ENCODE peak calls at places on chromosomes 3 and 15, in eight cellular contexts. T, X, L, Z, A, S, K and O are unnamed samples.

GRCh38 chr15:65382146-65382491 is 4.3 kb upstream of the IGDCC3 start:
- DNase-seq in T (no peak), X (no peak), L (no peak), Z (no peak), A (no peak), S (no peak), K (no peak), O (no peak)

GRCh38 chr15:74265046-74265639 is 29.0 kb downstream of the CCDC33 start:
- DNase-seq in T (peak; percentile 54), X (no peak), L (peak; percentile 42), Z (no peak), A (peak; percentile 18), S (no peak), K (peak; percentile 20), O (peak; percentile 26)

GRCh38 chr3:27713066-27713400 is 9.1 kb downstream of the EOMES start:
- DNase-seq in T (peak; percentile 40), X (no peak), L (no peak), Z (no peak), A (no peak), S (no peak), K (no peak), O (no peak)

GRCh38 chr15:93166675-93167074 is 77.7 kb upstream of the RGMA start:
- DNase-seq in T (no peak), X (no peak), L (no peak), Z (no peak), A (no peak), S (no peak), K (no peak), O (no peak)

GRCh38 chr15:77738441-77739437 is 106.0 kb upstream of the LINGO1 start:
- DNase-seq in T (no peak), X (no peak), L (no peak), Z (no peak), A (no peak), S (no peak), K (no peak), O (no peak)

GRCh38 chr15:80152896-80153876 is at the start of gene FAH:
- DNase-seq in T (peak; percentile 57), X (peak; percentile 42), L (peak; percentile 82), Z (no peak), A (peak; percentile 53), S (no peak), K (peak; percentile 54), O (peak; percentile 73)

GRCh38 chr15:45640610-45641009 is 5.8 kb downstream of the SQOR start:
- DNase-seq in T (peak; percentile 87), X (no peak), L (no peak), Z (no peak), A (peak; percentile 96), S (peak; percentile 69), K (peak; percentile 62), O (no peak)

GRCh38 chr3:154885016-154885415 is 195.1 kb upstream of the MME start:
- DNase-seq in T (peak; percentile 58), X (no peak), L (no peak), Z (no peak), A (peak; percentile 89), S (no peak), K (peak; percentile 89), O (no peak)

GRCh38 chr3:73592154-73592877 is 32.4 kb downstream of the PDZRN3 start:
- DNase-seq in T (no peak), X (no peak), L (no peak), Z (no peak), A (no peak), S (no peak), K (no peak), O (no peak)

GRCh38 chr3:138361561-138361971 is 13.2 kb downstream of the MRAS start:
- DNase-seq in T (no peak), X (no peak), L (peak; percentile 59), Z (no peak), A (no peak), S (no peak), K (no peak), O (no peak)

GRCh38 chr15:31887246-31887645 is 143.1 kb upstream of the CHRNA7 start:
- DNase-seq in T (no peak), X (no peak), L (no peak), Z (no peak), A (no peak), S (no peak), K (no peak), O (no peak)

GRCh38 chr15:48185527-48185926 is 5.9 kb upstream of the CTXN2 start:
- DNase-seq in T (no peak), X (no peak), L (no peak), Z (no peak), A (no peak), S (no peak), K (peak; percentile 15), O (no peak)

GRCh38 chr15:96362001-96362758 is 31.7 kb downstream of the NR2F2 start:
- DNase-seq in T (no peak), X (no peak), L (no peak), Z (no peak), A (no peak), S (no peak), K (no peak), O (no peak)

GRCh38 chr15:96359772-96360498 is 29.4 kb downstream of the NR2F2 start:
- DNase-seq in T (no peak), X (no peak), L (no peak), Z (no peak), A (no peak), S (no peak), K (peak; percentile 53), O (no peak)

GRCh38 chr15:96360581-96361308 is 30.2 kb downstream of the NR2F2 start:
- DNase-seq in T (no peak), X (no peak), L (no peak), Z (no peak), A (no peak), S (no peak), K (no peak), O (no peak)

GRCh38 chr15:96362759-96363678 is 32.5 kb downstream of the NR2F2 start:
- DNase-seq in T (no peak), X (no peak), L (no peak), Z (no peak), A (no peak), S (no peak), K (no peak), O (peak; percentile 14)

DNA sequence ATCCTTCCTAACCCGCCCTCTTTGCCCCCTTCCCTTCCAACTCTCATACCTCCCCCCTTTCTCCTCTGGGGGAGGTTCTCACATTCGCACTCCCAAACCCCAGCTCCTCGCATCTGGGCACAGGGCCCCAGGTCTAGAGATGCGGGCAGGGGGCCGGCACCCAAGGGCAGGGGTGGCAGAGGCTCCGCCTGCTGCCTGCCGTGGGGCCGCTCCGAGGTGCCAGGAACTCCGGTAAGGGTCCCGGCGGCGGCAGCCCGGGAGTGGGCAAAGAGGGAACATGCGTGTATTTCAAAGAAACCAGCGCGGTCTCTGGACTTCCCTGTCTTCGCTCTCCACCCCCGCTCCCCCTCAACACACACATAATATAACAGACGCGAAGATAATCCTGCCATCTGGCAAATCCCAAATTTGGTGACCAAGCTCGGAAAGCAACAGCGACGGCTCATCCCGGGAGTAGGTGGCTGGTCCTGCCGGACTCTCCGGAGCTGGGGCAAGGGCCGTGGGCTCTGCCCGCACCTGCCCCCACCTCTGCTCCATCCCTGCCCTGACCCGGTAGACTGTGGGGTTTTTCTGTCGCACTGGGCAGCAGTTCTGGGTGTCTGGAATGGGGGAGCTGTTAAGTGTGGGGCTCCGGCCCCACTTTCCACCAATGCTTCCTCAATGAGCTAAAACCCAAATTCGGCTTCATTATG is 31.0 kb downstream of the NR2F2 start:
- DNase-seq in T (no peak), X (no peak), L (no peak), Z (no peak), A (no peak), S (no peak), K (no peak), O (no peak)
- TF ChIP-seq CTCF in T (no peak), X (no peak), L (no peak), Z (no peak), A (no peak), S (no peak), K (no peak), O (no peak)

GRCh38 chr3:13303410-13303809 is 116.7 kb downstream of the NUP210 start:
- DNase-seq in T (peak; percentile 20), X (peak; percentile 59), L (no peak), Z (peak; percentile 41), A (no peak), S (no peak), K (no peak), O (no peak)

GRCh38 chr3:13308406-13308805 is 111.7 kb downstream of the NUP210 start:
- DNase-seq in T (peak; percentile 25), X (peak; percentile 74), L (peak; percentile 24), Z (peak; percentile 44), A (peak; percentile 38), S (no peak), K (peak; percentile 11), O (peak; percentile 57)

GRCh38 chr3:13307041-13307440 is 113.1 kb downstream of the NUP210 start:
- DNase-seq in T (no peak), X (no peak), L (no peak), Z (peak; percentile 22), A (no peak), S (no peak), K (no peak), O (no peak)

GRCh38 chr3:13309004-13309403 is 111.1 kb downstream of the NUP210 start:
- DNase-seq in T (no peak), X (no peak), L (no peak), Z (peak; percentile 28), A (no peak), S (no peak), K (no peak), O (no peak)

DNA sequence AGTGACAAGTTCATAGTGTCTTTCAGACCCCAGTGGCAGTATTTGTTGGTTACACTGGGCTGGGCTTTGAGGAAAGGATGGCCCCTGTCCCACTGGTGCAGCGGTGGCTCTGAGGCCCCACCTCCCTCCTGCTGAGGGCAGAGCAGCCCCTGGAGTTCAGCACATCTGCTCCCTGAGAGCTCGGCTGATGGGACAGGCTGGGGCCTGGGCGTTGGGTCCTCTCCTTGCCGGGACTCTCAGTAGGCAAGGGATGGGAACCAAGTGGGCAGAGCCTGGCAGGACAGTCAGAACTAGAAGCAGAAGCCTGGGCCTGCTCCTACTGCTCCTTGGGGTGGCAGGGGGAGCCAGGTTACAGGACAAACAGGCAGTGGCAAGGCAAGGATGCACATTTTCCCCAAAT is 114.5 kb downstream of the NUP210 start:
- DNase-seq in T (no peak), X (no peak), L (no peak), Z (peak; percentile 32), A (no peak), S (no peak), K (no peak), O (no peak)
- H3K4me3 ChIP-seq in T (no peak overlapping the region), X (no peak overlapping the region), L (no peak overlapping the region), Z (no peak overlapping the region), A (no peak overlapping the region), S (no peak overlapping the region), K (no peak overlapping the region), O (no peak overlapping the region)

DNA sequence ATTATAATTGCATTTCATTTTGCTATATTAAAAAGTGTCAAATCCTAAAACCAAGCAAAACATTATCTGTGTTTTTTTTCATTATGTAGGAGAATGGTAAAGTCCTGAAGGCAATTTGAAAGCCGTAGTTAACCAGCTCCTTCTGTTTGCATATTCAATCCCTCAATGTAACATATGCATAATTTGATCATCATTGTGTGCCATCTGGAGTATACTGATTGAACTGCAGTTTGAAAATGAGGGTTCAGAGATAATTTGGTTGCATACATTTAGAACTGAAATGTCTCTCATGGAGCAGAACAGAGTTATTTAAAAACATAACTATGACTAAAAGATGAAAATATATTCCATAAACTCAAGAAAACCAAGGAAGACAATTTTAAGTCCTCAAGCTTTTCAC is 518.6 kb downstream of the GBE1 start:
- DNase-seq in T (peak; percentile 38), X (no peak), L (no peak), Z (no peak), A (peak; percentile 3), S (no peak), K (peak; percentile 38), O (peak; percentile 4)
- TF ChIP-seq CTCF in T (peak; percentile 50), X (peak; percentile 30), L (no peak), Z (no peak), A (peak; percentile 37), S (peak; percentile 10), K (peak; percentile 64), O (peak; percentile 18)

GRCh38 chr3:100048248-100048647 is 66.1 kb downstream of the FILIP1L start:
- DNase-seq in T (no peak), X (no peak), L (no peak), Z (no peak), A (no peak), S (no peak), K (no peak), O (no peak)
- H3K4me3 ChIP-seq in T (no peak overlapping the region), X (no peak overlapping the region), L (no peak overlapping the region), Z (no peak overlapping the region), A (no peak overlapping the region), S (no peak overlapping the region), K (no peak overlapping the region), O (peak overlapping the region; percentile 42)